ENCODE peak calls at places on chromosomes 3 and 15, in five cellular contexts. C, T, Z, D and M are unnamed samples.
A peak's percentile ranks its signal among the peaks of the same experiment; 100 is the strongest.

GRCh38 chr3:23726811-23727548 is 78.8 kb upstream of the UBE2E1 start:
- DNase-seq in T (no peak), Z (no peak), C (no peak), D (no peak), M (no peak)

GRCh38 chr15:70250208-70251201 is 152.8 kb upstream of the TLE3 start:
- DNase-seq in Z (no peak), D (no peak), T (no peak), C (no peak), M (no peak)

GRCh38 chr3:111072016-111072891 is 638 bp downstream of the NECTIN3 start:
- DNase-seq in Z (peak; percentile 24), T (peak; percentile 66), C (no peak), D (peak; percentile 43), M (no peak)

GRCh38 chr3:152621006-152621868 is 213.7 kb upstream of the P2RY1 start:
- DNase-seq in C (no peak), D (no peak), Z (no peak), T (no peak), M (peak; percentile 6)

GRCh38 chr3:28575748-28576589 is 227.3 kb upstream of the AZI2 start:
- DNase-seq in Z (no peak), T (no peak), D (peak; percentile 51), C (no peak), M (peak; percentile 28)

GRCh38 chr3:15723624-15723884 is 74.2 kb downstream of the ANKRD28 start:
- DNase-seq in Z (no peak), T (no peak), C (no peak), D (no peak), M (no peak)

GRCh38 chr3:149245738-149246451 is 24.3 kb upstream of the CP start:
- DNase-seq in D (no peak), C (no peak), T (peak; percentile 54), Z (no peak), M (no peak)

GRCh38 chr15:62147149-62148013 is 17.7 kb downstream of the C2CD4B start:
- DNase-seq in C (no peak), D (no peak), T (no peak), Z (peak; percentile 62), M (no peak)

GRCh38 chr3:149579838-149580542 is 77.8 kb downstream of the WWTR1 start:
- DNase-seq in C (no peak), D (no peak), T (peak; percentile 43), Z (no peak), M (no peak)